ENCODE peak calls at places on chromosomes 16 and 17, in five cellular contexts. One of them, this sample, is unnamed.

GRCh38 chr16:4487955-4488481 is 11.8 kb downstream of the HMOX2 start:
- DNase-seq in stimulated activated CD8-positive, alpha-beta memory T cell treated with anti-CD3 and anti-CD28 coated beads, Interleukin-15, amount 100 ng/mL, for 48 hours: no peak
- DNase-seq in cerebellar cortex: no peak
- DNase-seq in HCEC 1CT: no peak
- DNase-seq in hypothalamus: no peak
- DNase-seq in this sample: no peak

GRCh38 chr17:81917565-81918332 is at the start of gene SIRT7:
- DNase-seq in hypothalamus: peak
- DNase-seq in stimulated activated CD8-positive, alpha-beta memory T cell treated with anti-CD3 and anti-CD28 coated beads, Interleukin-15, amount 100 ng/mL, for 48 hours: peak
- DNase-seq in cerebellar cortex: peak
- DNase-seq in HCEC 1CT: peak
- DNase-seq in this sample: peak

GRCh38 chr17:19359856-19360255 is 2.7 kb downstream of the B9D1 start:
- DNase-seq in stimulated activated CD8-positive, alpha-beta memory T cell treated with anti-CD3 and anti-CD28 coated beads, Interleukin-15, amount 100 ng/mL, for 48 hours: no peak
- DNase-seq in HCEC 1CT: no peak
- DNase-seq in cerebellar cortex: no peak
- DNase-seq in hypothalamus: no peak
- DNase-seq in this sample: no peak

GRCh38 chr17:39164675-39165143 is 1.3 kb downstream of the ARL5C start:
- DNase-seq in stimulated activated CD8-positive, alpha-beta memory T cell treated with anti-CD3 and anti-CD28 coated beads, Interleukin-15, amount 100 ng/mL, for 48 hours: peak
- DNase-seq in hypothalamus: peak
- DNase-seq in cerebellar cortex: peak
- DNase-seq in HCEC 1CT: peak
- DNase-seq in this sample: peak

GRCh38 chr17:36888236-36888957 is 48.9 kb upstream of the LHX1 start:
- DNase-seq in cerebellar cortex: no peak
- DNase-seq in hypothalamus: no peak
- DNase-seq in HCEC 1CT: no peak
- DNase-seq in stimulated activated CD8-positive, alpha-beta memory T cell treated with anti-CD3 and anti-CD28 coated beads, Interleukin-15, amount 100 ng/mL, for 48 hours: no peak
- DNase-seq in this sample: no peak

GRCh38 chr17:80947200-80947940 is 44.3 kb upstream of the CHMP6 start:
- DNase-seq in HCEC 1CT: no peak
- DNase-seq in stimulated activated CD8-positive, alpha-beta memory T cell treated with anti-CD3 and anti-CD28 coated beads, Interleukin-15, amount 100 ng/mL, for 48 hours: no peak
- DNase-seq in hypothalamus: no peak
- DNase-seq in cerebellar cortex: no peak
- DNase-seq in this sample: no peak

GRCh38 chr17:29401237-29401636 is 11.1 kb downstream of the TAOK1 start:
- DNase-seq in HCEC 1CT: no peak
- DNase-seq in cerebellar cortex: no peak
- DNase-seq in stimulated activated CD8-positive, alpha-beta memory T cell treated with anti-CD3 and anti-CD28 coated beads, Interleukin-15, amount 100 ng/mL, for 48 hours: no peak
- DNase-seq in hypothalamus: no peak
- DNase-seq in this sample: no peak

GRCh38 chr16:69762843-69763556 is 868 bp downstream of the WWP2 start:
- DNase-seq in stimulated activated CD8-positive, alpha-beta memory T cell treated with anti-CD3 and anti-CD28 coated beads, Interleukin-15, amount 100 ng/mL, for 48 hours: no peak
- DNase-seq in cerebellar cortex: peak
- DNase-seq in HCEC 1CT: peak
- DNase-seq in hypothalamus: no peak
- DNase-seq in this sample: no peak

GRCh38 chr17:34886831-34887230 is 74.4 kb downstream of the CCT6B start:
- DNase-seq in hypothalamus: no peak
- DNase-seq in stimulated activated CD8-positive, alpha-beta memory T cell treated with anti-CD3 and anti-CD28 coated beads, Interleukin-15, amount 100 ng/mL, for 48 hours: no peak
- DNase-seq in HCEC 1CT: no peak
- DNase-seq in cerebellar cortex: no peak
- DNase-seq in this sample: no peak

GRCh38 chr17:51527230-51527982 is 267.1 kb downstream of the UTP18 start:
- DNase-seq in hypothalamus: no peak
- DNase-seq in stimulated activated CD8-positive, alpha-beta memory T cell treated with anti-CD3 and anti-CD28 coated beads, Interleukin-15, amount 100 ng/mL, for 48 hours: no peak
- DNase-seq in HCEC 1CT: no peak
- DNase-seq in cerebellar cortex: no peak
- DNase-seq in this sample: no peak

GRCh38 chr17:49755681-49756283 is 8.1 kb downstream of the FAM117A start:
- DNase-seq in stimulated activated CD8-positive, alpha-beta memory T cell treated with anti-CD3 and anti-CD28 coated beads, Interleukin-15, amount 100 ng/mL, for 48 hours: no peak
- DNase-seq in cerebellar cortex: peak
- DNase-seq in hypothalamus: no peak
- DNase-seq in HCEC 1CT: no peak
- DNase-seq in this sample: no peak

GRCh38 chr17:15363702-15364101 is 22.3 kb upstream of the TEKT3 start:
- DNase-seq in stimulated activated CD8-positive, alpha-beta memory T cell treated with anti-CD3 and anti-CD28 coated beads, Interleukin-15, amount 100 ng/mL, for 48 hours: no peak
- DNase-seq in cerebellar cortex: no peak
- DNase-seq in hypothalamus: no peak
- DNase-seq in HCEC 1CT: no peak
- DNase-seq in this sample: no peak

GRCh38 chr16:27335349-27336052 is 21.7 kb downstream of the IL4R start:
- DNase-seq in HCEC 1CT: peak
- DNase-seq in hypothalamus: no peak
- DNase-seq in stimulated activated CD8-positive, alpha-beta memory T cell treated with anti-CD3 and anti-CD28 coated beads, Interleukin-15, amount 100 ng/mL, for 48 hours: no peak
- DNase-seq in cerebellar cortex: no peak
- DNase-seq in this sample: no peak

GRCh38 chr17:40499551-40500189 is 1.8 kb downstream of the TNS4 start:
- DNase-seq in stimulated activated CD8-positive, alpha-beta memory T cell treated with anti-CD3 and anti-CD28 coated beads, Interleukin-15, amount 100 ng/mL, for 48 hours: no peak
- DNase-seq in HCEC 1CT: peak
- DNase-seq in hypothalamus: peak
- DNase-seq in cerebellar cortex: peak
- DNase-seq in this sample: no peak

GRCh38 chr17:30950669-30951399 is 20.0 kb upstream of the RNF135 start:
- DNase-seq in HCEC 1CT: peak
- DNase-seq in stimulated activated CD8-positive, alpha-beta memory T cell treated with anti-CD3 and anti-CD28 coated beads, Interleukin-15, amount 100 ng/mL, for 48 hours: no peak
- DNase-seq in cerebellar cortex: no peak
- DNase-seq in hypothalamus: peak
- DNase-seq in this sample: no peak

GRCh38 chr17:74354123-74354522 is 7.5 kb downstream of the BTBD17 start:
- DNase-seq in hypothalamus: peak
- DNase-seq in stimulated activated CD8-positive, alpha-beta memory T cell treated with anti-CD3 and anti-CD28 coated beads, Interleukin-15, amount 100 ng/mL, for 48 hours: peak
- DNase-seq in HCEC 1CT: no peak
- DNase-seq in cerebellar cortex: no peak
- DNase-seq in this sample: peak

GRCh38 chr17:66337866-66338472 is 35.6 kb downstream of the PRKCA start:
- DNase-seq in stimulated activated CD8-positive, alpha-beta memory T cell treated with anti-CD3 and anti-CD28 coated beads, Interleukin-15, amount 100 ng/mL, for 48 hours: no peak
- DNase-seq in cerebellar cortex: no peak
- DNase-seq in hypothalamus: no peak
- DNase-seq in HCEC 1CT: no peak
- DNase-seq in this sample: no peak

GRCh38 chr17:16981928-16982327 is 10.0 kb upstream of the TNFRSF13B start:
- DNase-seq in HCEC 1CT: no peak
- DNase-seq in hypothalamus: no peak
- DNase-seq in cerebellar cortex: no peak
- DNase-seq in stimulated activated CD8-positive, alpha-beta memory T cell treated with anti-CD3 and anti-CD28 coated beads, Interleukin-15, amount 100 ng/mL, for 48 hours: no peak
- DNase-seq in this sample: peak

GRCh38 chr17:67376509-67376891 is 581 bp upstream of the PITPNC1 start:
- DNase-seq in HCEC 1CT: peak
- DNase-seq in stimulated activated CD8-positive, alpha-beta memory T cell treated with anti-CD3 and anti-CD28 coated beads, Interleukin-15, amount 100 ng/mL, for 48 hours: no peak
- DNase-seq in hypothalamus: no peak
- DNase-seq in cerebellar cortex: peak
- DNase-seq in this sample: no peak

GRCh38 chr17:17701658-17702057 is 20.4 kb downstream of the RAI1 start:
- DNase-seq in stimulated activated CD8-positive, alpha-beta memory T cell treated with anti-CD3 and anti-CD28 coated beads, Interleukin-15, amount 100 ng/mL, for 48 hours: no peak
- DNase-seq in hypothalamus: no peak
- DNase-seq in HCEC 1CT: no peak
- DNase-seq in cerebellar cortex: no peak
- DNase-seq in this sample: no peak

GRCh38 chr17:1055751-1056645 is 59.1 kb downstream of the TIMM22 start:
- DNase-seq in HCEC 1CT: peak
- DNase-seq in stimulated activated CD8-positive, alpha-beta memory T cell treated with anti-CD3 and anti-CD28 coated beads, Interleukin-15, amount 100 ng/mL, for 48 hours: peak
- DNase-seq in cerebellar cortex: peak
- DNase-seq in hypothalamus: peak
- DNase-seq in this sample: peak

GRCh38 chr17:77440571-77440981 is 299.8 kb downstream of the SEC14L1 start:
- DNase-seq in hypothalamus: no peak
- DNase-seq in cerebellar cortex: peak
- DNase-seq in stimulated activated CD8-positive, alpha-beta memory T cell treated with anti-CD3 and anti-CD28 coated beads, Interleukin-15, amount 100 ng/mL, for 48 hours: no peak
- DNase-seq in HCEC 1CT: no peak
- DNase-seq in this sample: peak

GRCh38 chr16:48081656-48082055 is 74.1 kb downstream of the ABCC12 start:
- DNase-seq in cerebellar cortex: no peak
- DNase-seq in stimulated activated CD8-positive, alpha-beta memory T cell treated with anti-CD3 and anti-CD28 coated beads, Interleukin-15, amount 100 ng/mL, for 48 hours: no peak
- DNase-seq in hypothalamus: no peak
- DNase-seq in HCEC 1CT: peak
- DNase-seq in this sample: no peak

GRCh38 chr16:82082543-82083244 is 47.6 kb downstream of the HSD17B2 start:
- DNase-seq in hypothalamus: no peak
- DNase-seq in stimulated activated CD8-positive, alpha-beta memory T cell treated with anti-CD3 and anti-CD28 coated beads, Interleukin-15, amount 100 ng/mL, for 48 hours: peak
- DNase-seq in HCEC 1CT: peak
- DNase-seq in cerebellar cortex: no peak
- DNase-seq in this sample: no peak

GRCh38 chr16:72945081-72945480 is 102.8 kb downstream of the ZFHX3 start:
- DNase-seq in cerebellar cortex: no peak
- DNase-seq in HCEC 1CT: no peak
- DNase-seq in stimulated activated CD8-positive, alpha-beta memory T cell treated with anti-CD3 and anti-CD28 coated beads, Interleukin-15, amount 100 ng/mL, for 48 hours: no peak
- DNase-seq in hypothalamus: no peak
- DNase-seq in this sample: no peak

GRCh38 chr16:6861136-6861535 is 471.5 kb upstream of the RBFOX1 start:
- DNase-seq in cerebellar cortex: no peak
- DNase-seq in hypothalamus: no peak
- DNase-seq in HCEC 1CT: no peak
- DNase-seq in stimulated activated CD8-positive, alpha-beta memory T cell treated with anti-CD3 and anti-CD28 coated beads, Interleukin-15, amount 100 ng/mL, for 48 hours: no peak
- DNase-seq in this sample: no peak

GRCh38 chr17:74859439-74860228 is at the start of gene GRIN2C:
- DNase-seq in HCEC 1CT: no peak
- DNase-seq in cerebellar cortex: no peak
- DNase-seq in stimulated activated CD8-positive, alpha-beta memory T cell treated with anti-CD3 and anti-CD28 coated beads, Interleukin-15, amount 100 ng/mL, for 48 hours: no peak
- DNase-seq in hypothalamus: no peak
- DNase-seq in this sample: peak

GRCh38 chr17:27533068-27533397 is 76.8 kb downstream of the KSR1 start:
- DNase-seq in cerebellar cortex: no peak
- DNase-seq in hypothalamus: no peak
- DNase-seq in HCEC 1CT: no peak
- DNase-seq in stimulated activated CD8-positive, alpha-beta memory T cell treated with anti-CD3 and anti-CD28 coated beads, Interleukin-15, amount 100 ng/mL, for 48 hours: no peak
- DNase-seq in this sample: no peak

GRCh38 chr17:76138234-76138895 is 2.7 kb downstream of the FOXJ1 start:
- DNase-seq in cerebellar cortex: no peak
- DNase-seq in hypothalamus: peak
- DNase-seq in stimulated activated CD8-positive, alpha-beta memory T cell treated with anti-CD3 and anti-CD28 coated beads, Interleukin-15, amount 100 ng/mL, for 48 hours: no peak
- DNase-seq in HCEC 1CT: no peak
- DNase-seq in this sample: no peak

GRCh38 chr17:2025220-2025621 is at the start of gene RTN4RL1:
- DNase-seq in HCEC 1CT: no peak
- DNase-seq in stimulated activated CD8-positive, alpha-beta memory T cell treated with anti-CD3 and anti-CD28 coated beads, Interleukin-15, amount 100 ng/mL, for 48 hours: no peak
- DNase-seq in cerebellar cortex: peak
- DNase-seq in hypothalamus: no peak
- DNase-seq in this sample: peak